ENCODE peak calls at places on chromosome 2, in nine cellular contexts. H is HCT116, S is GM23248, J is neural progenitor cell, L is hepatocyte, E is SK-N-SH, W is MM.1S, Y is OCI-LY7, O is PC-3. V is an unnamed sample.

GRCh38 chr2:217275091-217275490 is 415.2 kb upstream of the TNP1 start:
- DNase-seq in H (no peak), S (no peak), J (no peak), L (no peak), E (no peak), W (no peak), Y (no peak), O (no peak), V (no peak)

GRCh38 chr2:20165677-20166509 is 59.0 kb downstream of the SDC1 start:
- DNase-seq in H (no peak), S (no peak), J (no peak), L (no peak), E (no peak), W (peak), Y (peak), O (peak), V (peak)

GRCh38 chr2:43762286-43762685 is 11.6 kb upstream of the DYNC2LI1 start:
- DNase-seq in H (no peak), S (no peak), J (no peak), L (no peak), E (no peak), W (no peak), Y (no peak), O (peak), V (no peak)

GRCh38 chr2:42196403-42197267 is 27.5 kb downstream of the EML4 start:
- DNase-seq in H (peak), S (peak), J (peak), L (peak), E (peak), W (peak), Y (peak), O (peak), V (peak)

GRCh38 chr2:74491671-74492544 is 7.5 kb downstream of the LBX2 start:
- DNase-seq in H (no peak), S (no peak), J (no peak), L (no peak), E (no peak), W (no peak), Y (no peak), O (no peak), V (no peak)

GRCh38 chr2:225104971-225105370 is 62.7 kb upstream of the DOCK10 start:
- DNase-seq in H (peak), S (peak), J (no peak), L (no peak), E (no peak), W (no peak), Y (no peak), O (peak), V (no peak)

GRCh38 chr2:226794751-226795171 is 4.9 kb downstream of the IRS1 start:
- DNase-seq in H (no peak), S (peak), J (no peak), L (peak), E (peak), W (no peak), Y (no peak), O (peak), V (peak)

GRCh38 chr2:188322569-188323531 is 31.2 kb downstream of the GULP1 start:
- DNase-seq in H (no peak), S (peak), J (no peak), L (peak), E (no peak), W (no peak), Y (no peak), O (peak), V (no peak)

GRCh38 chr2:61707984-61708852 is 145.6 kb downstream of the FAM161A start:
- DNase-seq in H (no peak), S (peak), J (peak), L (peak), E (no peak), W (peak), Y (no peak), O (peak), V (no peak)

GRCh38 chr2:39542523-39542922 is 105.4 kb upstream of the MAP4K3 start:
- DNase-seq in H (no peak), S (no peak), J (peak), L (no peak), E (peak), W (no peak), Y (no peak), O (no peak), V (no peak)

GRCh38 chr2:42474765-42475454 is 18.9 kb downstream of the KCNG3 start:
- DNase-seq in H (no peak), S (no peak), J (no peak), L (no peak), E (no peak), W (peak), Y (peak), O (no peak), V (no peak)

GRCh38 chr2:222688912-222689311 is 17.5 kb downstream of the MOGAT1 start:
- DNase-seq in H (no peak), S (peak), J (no peak), L (no peak), E (no peak), W (no peak), Y (no peak), O (no peak), V (no peak)

GRCh38 chr2:216445489-216445888 is 33.2 kb downstream of the SMARCAL1 start:
- DNase-seq in H (no peak), S (no peak), J (no peak), L (no peak), E (no peak), W (no peak), Y (no peak), O (no peak), V (no peak)

GRCh38 chr2:7012141-7012809 is 95.1 kb downstream of the RNF144A start:
- DNase-seq in H (no peak), S (peak), J (no peak), L (no peak), E (no peak), W (no peak), Y (no peak), O (peak), V (no peak)

GRCh38 chr2:190714958-190715357 is 66.1 kb downstream of the NAB1 start:
- DNase-seq in H (peak), S (peak), J (no peak), L (no peak), E (no peak), W (no peak), Y (no peak), O (peak), V (no peak)

GRCh38 chr2:17306706-17307105 is 211.5 kb downstream of the RAD51AP2 start:
- DNase-seq in H (no peak), S (no peak), J (no peak), L (no peak), E (no peak), W (no peak), Y (no peak), O (no peak), V (no peak)

GRCh38 chr2:200352631-200353030 is 46.1 kb downstream of the SPATS2L start:
- DNase-seq in H (peak), S (peak), J (peak), L (peak), E (no peak), W (no peak), Y (no peak), O (peak), V (no peak)

GRCh38 chr2:168350380-168350779 is 103.0 kb upstream of the STK39 start:
- DNase-seq in H (no peak), S (no peak), J (no peak), L (no peak), E (no peak), W (no peak), Y (no peak), O (no peak), V (no peak)

GRCh38 chr2:57516740-57517340 is 529.8 kb upstream of the VRK2 start:
- DNase-seq in H (peak), S (peak), J (peak), L (peak), E (peak), W (peak), Y (peak), O (peak), V (peak)

GRCh38 chr2:48733067-48733503 is 22.4 kb downstream of the LHCGR start:
- DNase-seq in H (no peak), S (no peak), J (no peak), L (no peak), E (no peak), W (no peak), Y (no peak), O (no peak), V (no peak)

GRCh38 chr2:75464348-75464946 is 96.3 kb downstream of the EVA1A start:
- DNase-seq in H (peak), S (peak), J (no peak), L (peak), E (peak), W (no peak), Y (peak), O (peak), V (no peak)

GRCh38 chr2:196987654-196988364 is 61.3 kb upstream of the PGAP1 start:
- DNase-seq in H (peak), S (peak), J (peak), L (peak), E (peak), W (peak), Y (peak), O (peak), V (peak)
- TF ChIP-seq EZH2phosphoT487 in H (no peak), S (peak), J (no peak), L (no peak), E (no peak), W (no peak), Y (no peak), O (no peak), V (no peak)

DNA sequence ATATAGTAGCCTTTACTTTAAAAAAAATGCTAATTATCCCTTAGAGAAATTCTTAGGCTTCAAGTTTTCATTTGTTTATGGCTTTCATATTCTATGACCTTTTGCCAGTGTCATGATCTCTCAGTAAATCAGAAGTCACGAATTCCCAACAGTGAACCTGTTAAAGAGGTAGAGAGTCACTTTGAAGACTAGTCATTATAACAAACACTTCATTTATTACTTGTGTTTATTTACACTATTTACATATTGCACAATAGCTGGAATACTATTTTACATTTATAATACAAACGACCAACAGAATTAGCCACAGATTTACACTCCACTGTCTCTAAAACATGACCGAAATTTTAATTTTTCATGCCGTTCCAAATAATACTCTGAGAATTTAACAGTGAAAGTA is 8.5 kb downstream of the ALKAL2 start:
- DNase-seq in H (no peak), S (no peak), J (no peak), L (no peak), E (no peak), W (no peak), Y (no peak), O (no peak), V (no peak)
- H3K27ac ChIP-seq in H (no peak), S (no peak), J (no peak), L (no peak), E (no peak), W (no peak), Y (no peak), O (no peak), V (no peak)

GRCh38 chr2:197197808-197198409 is 112.7 kb downstream of the ANKRD44 start:
- DNase-seq in H (no peak), S (no peak), J (no peak), L (no peak), E (no peak), W (no peak), Y (no peak), O (no peak), V (no peak)

GRCh38 chr2:197200056-197200455 is 110.5 kb downstream of the ANKRD44 start:
- DNase-seq in H (no peak), S (no peak), J (no peak), L (no peak), E (no peak), W (no peak), Y (peak), O (no peak), V (no peak)

GRCh38 chr2:197198890-197199289 is 111.7 kb downstream of the ANKRD44 start:
- DNase-seq in H (no peak), S (no peak), J (no peak), L (no peak), E (peak), W (peak), Y (peak), O (no peak), V (no peak)

GRCh38 chr2:197195591-197195990 is 115.0 kb downstream of the ANKRD44 start:
- DNase-seq in H (no peak), S (no peak), J (no peak), L (no peak), E (no peak), W (no peak), Y (no peak), O (no peak), V (no peak)

GRCh38 chr2:197196737-197197136 is 113.8 kb downstream of the ANKRD44 start:
- DNase-seq in H (no peak), S (no peak), J (no peak), L (no peak), E (no peak), W (no peak), Y (no peak), O (peak), V (no peak)
- H2AFZ ChIP-seq in H (no peak), S (no peak), J (no peak), L (no peak), E (no peak), W (no peak), Y (no peak), O (peak), V (no peak)

DNA sequence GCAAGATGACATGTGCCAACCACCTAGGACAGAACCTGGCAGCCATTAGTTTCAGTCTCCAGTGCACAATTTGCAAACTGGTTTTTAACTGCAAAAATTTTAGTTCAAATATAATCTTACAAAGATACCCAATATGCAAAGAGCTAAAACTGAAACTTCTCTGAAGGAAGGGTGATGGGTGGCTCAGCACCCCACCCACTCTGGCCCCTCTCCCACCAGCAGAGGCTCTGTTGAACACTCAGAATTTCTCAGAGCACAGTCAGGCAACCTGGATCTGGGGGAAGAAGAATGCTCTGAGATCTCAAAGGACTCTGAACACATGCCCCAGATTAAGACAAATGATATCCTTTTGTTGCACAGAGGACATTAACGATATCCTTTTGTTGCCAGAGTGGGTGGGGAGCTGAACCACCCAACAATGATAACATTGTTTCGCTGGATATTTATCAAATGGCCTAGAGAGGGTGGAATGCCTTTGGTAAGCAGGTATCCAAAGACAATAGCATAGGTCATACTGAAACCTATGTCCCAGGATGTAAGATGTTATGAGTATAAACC is 104.7 kb downstream of the LBH start:
- DNase-seq in H (no peak), S (no peak), J (no peak), L (no peak), E (no peak), W (peak), Y (no peak), O (no peak), V (no peak)
- TF ChIP-seq EZH2phosphoT487 in H (no peak), S (no peak), J (no peak), L (no peak), E (no peak), W (no peak), Y (no peak), O (no peak), V (no peak)

DNA sequence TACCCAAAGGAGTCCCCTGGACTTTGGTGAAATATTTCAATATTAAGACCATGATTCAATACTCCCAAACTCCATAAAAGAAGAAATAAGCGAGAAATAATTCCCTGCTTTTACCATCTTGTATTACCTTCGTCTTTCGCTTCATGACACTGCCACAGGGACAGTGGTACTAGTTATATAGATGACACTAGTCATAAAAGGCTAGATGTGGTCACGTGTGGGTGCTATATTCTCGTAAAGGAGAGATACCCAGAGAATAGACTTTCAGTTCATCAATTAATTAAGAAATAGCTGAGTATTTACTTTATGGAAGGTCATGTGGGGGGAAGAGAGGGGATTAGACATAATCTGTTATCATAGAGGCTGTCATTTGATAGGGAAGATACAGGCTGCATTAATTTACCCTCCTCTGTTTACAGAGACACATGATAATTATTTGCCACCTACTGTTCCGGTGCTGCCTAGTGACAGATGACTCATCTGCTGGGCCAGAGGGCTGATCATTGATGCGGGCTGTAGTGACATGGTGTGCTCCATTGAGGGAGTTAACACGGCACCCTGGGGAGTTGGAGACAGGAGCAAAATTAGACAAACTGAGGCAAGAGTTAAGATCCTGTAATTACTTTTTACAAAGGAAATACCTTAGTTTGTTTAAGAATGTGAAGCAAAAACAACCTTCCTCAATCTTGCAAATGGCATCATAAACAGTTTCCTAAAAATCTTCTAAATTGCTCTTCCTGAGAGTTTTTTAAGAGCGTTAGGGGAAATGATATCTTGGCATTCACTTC is 78.2 kb upstream of the ITGB6 start:
- DNase-seq in H (no peak), S (no peak), J (no peak), L (no peak), E (no peak), W (no peak), Y (no peak), O (no peak), V (no peak)
- H3K27ac ChIP-seq in H (no peak), S (peak), J (no peak), L (no peak), E (peak), W (no peak), Y (no peak), O (no peak), V (no peak)

V was measured in GM23338.